ENCODE peak calls at places on chromosome 14, in four cellular contexts. P, B, Q and R are unnamed samples.

GRCh38 chr14:38481939-38482678 is 226.2 kb upstream of the CLEC14A start:
- DNase-seq in B (peak), Q (no peak), P (no peak), R (no peak)

GRCh38 chr14:59294662-59294992 is 106.2 kb downstream of the DAAM1 start:
- DNase-seq in B (no peak), P (no peak), Q (no peak), R (no peak)

GRCh38 chr14:50062438-50063039 is 53.8 kb downstream of the VCPKMT start:
- DNase-seq in P (peak), B (peak), Q (peak), R (no peak)

GRCh38 chr14:85414142-85414541 is 115.8 kb upstream of the FLRT2 start:
- DNase-seq in P (no peak), B (no peak), Q (no peak), R (no peak)

GRCh38 chr14:95046711-95047681 is 110.3 kb downstream of the DICER1 start:
- DNase-seq in P (no peak), B (peak), Q (peak), R (peak)

GRCh38 chr14:59870277-59871165 is at the start of gene RTN1:
- DNase-seq in P (peak), Q (peak), B (peak), R (no peak)

GRCh38 chr14:34501997-34502396 is 37.5 kb downstream of the EAPP start:
- DNase-seq in B (no peak), P (no peak), Q (no peak), R (no peak)

GRCh38 chr14:97788846-97789528 is 991.8 kb downstream of the VRK1 start:
- DNase-seq in P (peak), Q (no peak), B (no peak), R (no peak)

GRCh38 chr14:50531595-50532501 is 521 bp downstream of the MAP4K5 start:
- DNase-seq in P (peak), Q (peak), B (peak), R (peak)

GRCh38 chr14:28468191-28469151 is 298.1 kb upstream of the FOXG1 start:
- DNase-seq in P (no peak), B (no peak), Q (no peak), R (no peak)
- H3K27ac ChIP-seq in P (no peak), B (no peak), Q (no peak), R (no peak)

GRCh38 chr14:68451676-68452387 is 341.0 kb downstream of the ZFP36L1 start:
- DNase-seq in P (no peak), Q (peak), B (no peak), R (no peak)

GRCh38 chr14:68448379-68448778 is 344.5 kb downstream of the ZFP36L1 start:
- DNase-seq in P (no peak), B (no peak), Q (no peak), R (no peak)

GRCh38 chr14:68447581-68448281 is 345.1 kb downstream of the ZFP36L1 start:
- DNase-seq in B (no peak), P (no peak), Q (no peak), R (no peak)

GRCh38 chr14:68449565-68450295 is 343.1 kb downstream of the ZFP36L1 start:
- DNase-seq in Q (no peak), B (no peak), P (no peak), R (no peak)

DNA sequence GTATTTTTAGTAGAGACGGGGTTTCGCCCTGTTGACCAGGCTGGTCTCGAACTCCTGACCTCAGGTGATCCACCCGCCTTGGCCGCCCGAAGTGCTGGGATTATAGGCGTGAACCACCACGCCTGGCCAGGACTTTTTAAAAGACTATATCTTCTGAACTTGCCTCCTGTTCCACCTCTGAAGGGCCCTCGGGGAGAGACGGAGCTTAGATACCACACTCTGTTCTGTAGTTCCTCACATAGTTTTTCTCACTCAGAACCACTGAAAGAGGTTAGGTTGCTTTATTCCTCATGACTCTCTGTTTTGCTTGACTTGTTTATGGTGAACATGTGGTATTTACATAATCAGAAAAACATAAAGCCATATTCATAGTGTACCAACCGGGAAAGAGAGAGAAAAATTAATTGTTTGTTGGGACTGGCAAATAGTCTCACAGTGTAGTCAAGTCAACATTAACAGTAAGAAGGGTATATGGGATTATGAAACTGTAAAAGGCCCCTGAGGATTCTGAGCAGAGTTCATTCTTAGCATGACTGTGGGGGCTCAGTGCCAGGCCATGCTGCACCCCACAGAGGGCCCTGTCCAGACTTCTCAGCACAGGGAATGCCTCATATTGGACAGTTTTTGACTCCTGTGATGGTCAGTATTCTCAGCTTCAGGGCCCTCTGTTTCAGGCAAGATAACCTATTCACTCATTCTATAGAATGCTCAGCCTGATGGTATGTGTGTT is 342.3 kb downstream of the ZFP36L1 start:
- DNase-seq in P (no peak), B (no peak), Q (no peak), R (no peak)
- H3K27ac ChIP-seq in P (no peak), B (no peak), Q (peak), R (peak)

GRCh38 chr14:24633353-24633752 is 637 bp downstream of the GZMB start:
- DNase-seq in B (no peak), Q (no peak), P (no peak), R (no peak)

GRCh38 chr14:24634158-24634557 is at the start of gene GZMB:
- DNase-seq in P (no peak), Q (peak), B (no peak), R (no peak)

GRCh38 chr14:24639905-24640304 is 5.9 kb upstream of the GZMB start:
- DNase-seq in P (no peak), B (no peak), Q (no peak), R (no peak)

DNA sequence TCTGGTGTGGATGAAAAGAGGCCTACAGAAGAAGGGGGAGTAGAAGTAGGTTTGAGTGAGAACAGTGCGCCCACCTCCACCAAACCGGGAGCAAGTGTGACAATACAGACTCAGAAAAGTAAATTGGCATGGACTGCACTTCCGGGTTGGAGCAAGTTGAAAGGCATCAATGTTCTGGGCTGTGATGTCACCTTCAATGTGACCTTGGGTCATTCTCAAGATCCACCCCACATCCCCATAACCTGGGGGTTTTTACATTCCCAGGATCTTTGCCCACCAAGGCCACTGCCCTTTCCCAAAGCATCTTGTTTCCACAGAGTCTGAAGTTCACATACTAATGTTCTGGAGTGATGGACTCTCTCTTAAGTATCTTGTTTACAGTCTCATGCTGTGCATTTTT is 5.3 kb upstream of the GZMB start:
- DNase-seq in P (no peak), B (no peak), Q (no peak), R (no peak)
- H3K27ac ChIP-seq in P (no peak), B (no peak), Q (no peak), R (no peak)

DNA sequence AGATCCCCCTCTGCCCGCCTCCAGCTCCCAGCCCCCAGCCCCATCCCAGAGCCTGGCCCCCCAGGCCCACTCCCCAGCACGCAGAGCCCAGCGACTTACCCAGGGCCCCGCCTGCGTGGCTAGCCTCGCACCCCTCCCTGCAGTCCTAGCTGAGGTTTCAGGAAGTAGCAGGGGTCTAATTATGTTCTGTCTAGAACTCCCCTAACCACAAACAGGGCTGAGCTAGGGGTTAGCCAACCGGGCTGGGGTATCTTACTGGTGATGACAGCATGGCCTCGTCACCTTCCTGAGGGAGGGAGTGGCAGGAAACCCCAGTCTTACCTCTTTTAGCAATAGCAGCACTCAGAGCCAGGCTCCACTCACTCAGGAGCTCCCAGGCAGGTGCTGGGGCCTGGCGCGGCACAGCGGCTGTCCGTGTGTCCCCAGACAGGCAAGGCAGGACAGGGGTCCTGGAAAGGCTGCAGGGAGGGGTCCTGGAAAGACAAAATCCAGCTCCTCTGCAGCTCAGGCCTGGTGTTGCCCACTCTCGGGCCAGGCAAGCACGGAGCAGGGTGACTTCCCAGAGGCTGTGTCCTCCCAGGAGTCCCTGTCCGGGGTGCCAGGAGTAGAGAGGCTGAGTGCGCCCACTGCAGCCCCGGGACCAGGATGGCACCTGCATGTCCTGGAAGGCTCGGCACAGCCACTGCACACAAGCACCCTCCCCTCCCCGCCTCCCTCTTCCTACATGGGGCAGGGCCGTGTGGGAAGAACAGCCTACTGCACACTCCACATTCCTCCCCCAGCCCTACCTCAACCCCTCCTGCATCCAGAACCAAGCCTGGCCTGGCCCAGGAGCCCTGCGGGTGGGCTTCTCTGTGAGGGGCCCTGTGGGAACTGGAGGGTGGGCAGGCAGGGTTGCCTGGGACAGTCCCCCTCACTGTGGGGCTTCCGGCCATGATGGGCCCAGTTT is at the start of gene GPR132:
- DNase-seq in B (peak), P (peak), Q (peak), R (peak)
- H3K27ac ChIP-seq in B (peak), P (peak), Q (peak), R (no peak)

DNA sequence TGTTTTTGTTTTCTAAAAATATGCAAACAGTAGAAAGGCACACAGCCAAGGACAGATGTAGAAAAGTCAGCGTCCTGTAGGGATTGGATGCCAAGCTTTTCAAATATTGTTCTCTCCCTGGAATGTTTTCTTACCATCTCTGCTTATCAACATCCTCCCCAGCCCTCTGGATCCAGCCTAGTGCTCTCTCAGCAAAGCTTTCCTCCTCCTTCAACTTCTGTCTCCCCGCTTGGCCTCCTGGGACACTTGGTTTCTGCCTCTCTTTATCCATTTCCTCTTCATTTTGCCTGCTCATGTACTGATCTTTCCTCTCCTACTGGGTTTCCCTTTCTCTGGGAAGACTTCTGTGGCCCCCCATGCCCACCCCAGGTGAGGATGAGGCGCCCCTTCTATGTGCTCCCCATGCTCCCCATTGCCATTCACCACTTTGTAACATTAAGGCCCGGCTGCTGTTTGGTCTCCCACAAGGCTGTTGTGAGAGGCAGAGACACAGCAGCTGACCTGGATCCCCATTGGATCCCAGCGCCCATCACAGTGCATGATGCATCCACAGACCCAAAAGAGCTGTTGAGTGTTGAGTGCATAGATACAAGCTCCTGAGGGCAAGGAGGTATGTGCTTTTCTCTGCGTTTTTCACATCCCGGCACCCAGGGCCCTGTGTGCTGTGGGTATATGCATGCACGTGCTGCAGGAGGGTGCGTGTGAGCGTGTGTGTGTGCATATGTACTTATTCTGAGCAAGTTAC is 38.2 kb downstream of the EVL start:
- DNase-seq in B (peak), P (peak), Q (peak), R (no peak)
- H3K27ac ChIP-seq in B (peak), P (peak), Q (peak), R (peak)

GRCh38 chr14:103848720-103849077 is 1.3 kb upstream of the PPP1R13B start:
- DNase-seq in P (no peak), Q (peak), B (no peak), R (no peak)

GRCh38 chr14:103846569-103847438 is 571 bp downstream of the PPP1R13B start:
- DNase-seq in Q (peak), P (peak), B (peak), R (no peak)

GRCh38 chr14:103849151-103850013 is 2.0 kb upstream of the PPP1R13B start:
- DNase-seq in P (no peak), Q (no peak), B (peak), R (no peak)

GRCh38 chr14:103847439-103847953 is at the start of gene PPP1R13B:
- DNase-seq in P (peak), B (peak), Q (peak), R (no peak)

GRCh38 chr14:103847954-103848719 is 762 bp upstream of the PPP1R13B start:
- DNase-seq in P (no peak), B (peak), Q (peak), R (no peak)
- H3K27ac ChIP-seq in P (no peak), B (peak), Q (peak), R (peak)

DNA sequence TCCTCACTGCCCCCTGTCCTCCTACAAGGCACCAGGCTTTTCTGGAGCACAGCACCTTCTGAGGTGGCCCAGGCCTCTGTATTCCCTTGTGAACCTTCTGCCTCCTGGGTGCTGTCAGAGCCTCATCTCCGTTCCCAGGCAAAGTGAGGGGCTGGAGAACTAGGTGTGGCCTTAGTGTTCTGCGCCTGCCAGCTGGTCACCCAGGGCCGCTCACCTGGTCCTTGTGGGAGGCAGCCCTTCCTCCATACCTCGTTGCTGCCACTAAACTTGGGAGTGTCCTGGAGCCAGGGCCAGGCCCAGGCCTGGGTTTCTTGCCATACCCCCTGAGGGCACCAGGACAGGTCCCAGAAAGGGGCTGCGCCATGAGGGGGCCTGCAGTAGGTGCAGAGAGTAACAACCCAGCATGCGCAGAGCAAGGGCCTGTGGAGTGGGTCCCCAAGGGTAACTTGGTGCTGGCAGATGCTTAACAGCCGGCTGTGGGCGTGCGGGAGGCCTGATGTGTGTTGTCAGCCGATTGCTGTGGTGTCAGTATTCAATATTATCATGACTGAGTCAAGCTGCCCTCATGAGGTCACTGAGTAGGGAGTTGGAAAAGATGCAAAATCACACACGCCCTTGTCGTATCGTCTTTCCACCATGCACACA is 17.1 kb downstream of the OTUB2 start:
- DNase-seq in Q (no peak), P (no peak), B (peak), R (no peak)
- H3K27ac ChIP-seq in Q (no peak), P (no peak), B (no peak), R (no peak)

GRCh38 chr14:23354990-23355389 is 2.3 kb upstream of the SLC22A17 start:
- DNase-seq in B (no peak), P (no peak), Q (peak), R (no peak)

GRCh38 chr14:23353433-23353780 is 720 bp upstream of the SLC22A17 start:
- DNase-seq in B (no peak), Q (peak), P (no peak), R (no peak)

GRCh38 chr14:23356036-23356435 is 3.3 kb upstream of the SLC22A17 start:
- DNase-seq in B (no peak), Q (peak), P (no peak), R (peak)

GRCh38 chr14:23351681-23352505 is 794 bp downstream of the SLC22A17 start:
- DNase-seq in B (no peak), P (no peak), Q (peak), R (peak)

GRCh38 chr14:23352506-23353432 is at the start of gene SLC22A17:
- DNase-seq in B (peak), Q (peak), P (peak), R (peak)
- H3K27ac ChIP-seq in B (no peak), Q (peak), P (no peak), R (peak)

DNA sequence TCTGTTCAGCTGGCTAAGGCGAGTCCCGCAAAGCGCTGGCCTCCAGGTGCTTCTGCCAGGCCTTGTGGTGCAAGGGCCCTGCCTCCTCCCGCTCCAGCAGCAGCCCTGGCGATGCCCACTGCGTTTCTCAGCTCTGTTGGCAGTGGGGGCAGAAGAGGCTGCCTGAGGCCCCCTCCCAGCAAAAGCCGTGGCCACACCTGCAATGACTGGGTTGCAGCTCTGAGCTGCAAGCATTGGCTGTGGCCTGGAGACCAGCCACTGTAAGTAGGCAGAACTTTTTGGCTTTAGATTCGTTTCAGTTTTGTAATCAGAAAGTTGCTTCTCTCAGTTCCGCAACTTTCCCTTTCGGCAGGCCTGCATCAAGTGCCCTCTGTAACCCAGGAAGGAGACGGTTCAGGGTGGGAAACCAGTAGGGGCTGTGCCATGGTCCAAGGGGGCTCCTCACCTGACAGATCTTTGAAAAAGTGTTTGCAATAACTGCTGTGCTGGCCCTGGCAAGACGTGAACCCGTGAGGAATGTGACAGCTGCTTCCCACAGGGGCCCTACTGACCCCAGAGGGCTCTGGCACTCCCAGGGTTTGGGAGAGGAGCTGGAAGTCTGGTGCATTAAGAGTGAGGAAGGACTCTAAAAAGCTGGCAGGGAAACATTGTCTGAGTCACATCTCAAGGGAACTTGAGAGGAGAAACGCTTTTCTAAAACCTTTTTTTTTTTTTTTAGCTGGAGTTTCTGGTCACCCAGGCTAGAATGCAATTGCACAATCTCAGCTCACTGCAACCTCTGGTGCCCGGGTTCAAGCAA is 54.5 kb upstream of the MAX start:
- DNase-seq in P (no peak), B (peak), Q (peak), R (peak)
- H3K27ac ChIP-seq in P (no peak), B (peak), Q (peak), R (peak)